ENCODE peak calls at places on chromosome 11, in five cellular contexts. V, G, K, Z and U are unnamed samples. For H3K9me2 and H3K9me3, the result is how much of the 10 kb centered on the place peaks cover.

GRCh38 chr11:69644071-69644961 is 3.4 kb downstream of the CCND1 start:
- DNase-seq in V (peak), G (no peak), K (no peak), Z (peak), U (peak)

GRCh38 chr11:65569164-65569972 is 909 bp upstream of the ZNRD2 start:
- DNase-seq in V (no peak), G (no peak), K (no peak), Z (no peak), U (no peak)

GRCh38 chr11:17845431-17845881 is 110.9 kb downstream of the KCNC1 start:
- DNase-seq in V (peak), G (no peak), K (no peak), Z (no peak), U (peak)

GRCh38 chr11:128398517-128399152 is 188.7 kb downstream of the ETS1 start:
- DNase-seq in V (no peak), G (peak), K (no peak), Z (no peak), U (no peak)

GRCh38 chr11:111942826-111943225 is 5.7 kb downstream of the DIXDC1 start:
- DNase-seq in V (no peak), G (no peak), K (no peak), Z (no peak), U (no peak)

GRCh38 chr11:128390246-128390645 is 197.1 kb downstream of the ETS1 start:
- DNase-seq in V (no peak), G (no peak), K (no peak), Z (no peak), U (no peak)

GRCh38 chr11:96486890-96487633 is 97.2 kb downstream of the JRKL start:
- DNase-seq in V (peak), G (no peak), K (no peak), Z (peak), U (peak)

GRCh38 chr11:86303257-86303656 is 1.2 kb downstream of the HIKESHI start:
- DNase-seq in V (no peak), G (no peak), K (no peak), Z (no peak), U (no peak)

GRCh38 chr11:46696212-46696558 is 4.2 kb downstream of the ARHGAP1 start:
- DNase-seq in V (no peak), G (no peak), K (no peak), Z (no peak), U (no peak)

GRCh38 chr11:47244664-47245350 is 3.8 kb downstream of the ACP2 start:
- DNase-seq in V (no peak), G (no peak), K (no peak), Z (no peak), U (no peak)

GRCh38 chr11:70303070-70303469 is 32.6 kb downstream of the PPFIA1 start:
- DNase-seq in V (no peak), G (no peak), K (no peak), Z (no peak), U (peak)

GRCh38 chr11:129237880-129238638 is 45.9 kb upstream of the ARHGAP32 start:
- DNase-seq in V (no peak), G (no peak), K (no peak), Z (no peak), U (no peak)

GRCh38 chr11:69878144-69878883 is 59.1 kb upstream of the FGF3 start:
- DNase-seq in V (peak), G (no peak), K (no peak), Z (no peak), U (no peak)

GRCh38 chr11:116800610-116801009 is 8.9 kb upstream of the APOA5 start:
- DNase-seq in V (no peak), G (no peak), K (no peak), Z (no peak), U (no peak)

GRCh38 chr11:103803062-103803461 is 233.4 kb upstream of the DDI1 start:
- DNase-seq in V (no peak), G (no peak), K (no peak), Z (no peak), U (no peak)

GRCh38 chr11:55719608-55720160 is 53.6 kb upstream of the OR5D13 start:
- DNase-seq in V (no peak), G (no peak), K (no peak), Z (no peak), U (no peak)

GRCh38 chr11:55714982-55715888 is 53.2 kb downstream of the OR4C6 start:
- DNase-seq in V (no peak), G (peak), K (no peak), Z (no peak), U (peak)
- TF ChIP-seq CTCF in V (peak), G (peak), K (peak), Z (no peak), U (peak)

GRCh38 chr11:21040615-21041014 is 371.2 kb downstream of the NELL1 start:
- DNase-seq in V (no peak), G (no peak), K (no peak), Z (no peak), U (no peak)
- H3K9me2 ChIP-seq in V (under half), G (under half), K (under half), Z (under half), U (under half)

GRCh38 chr11:2655320-2655719 is 44.5 kb downstream of the KCNQ1OT1 start:
- DNase-seq in V (no peak), G (no peak), K (no peak), Z (no peak), U (no peak)
- H3K9me3 ChIP-seq in V (under half), G (under half), K (under half), Z (under half), U (under half)

GRCh38 chr11:100855466-100856067 is 168.5 kb downstream of the ARHGAP42 start:
- DNase-seq in V (peak), G (peak), K (peak), Z (peak), U (peak)
- TF ChIP-seq CTCF in V (peak), G (peak), K (peak), Z (peak), U (peak)

DNA sequence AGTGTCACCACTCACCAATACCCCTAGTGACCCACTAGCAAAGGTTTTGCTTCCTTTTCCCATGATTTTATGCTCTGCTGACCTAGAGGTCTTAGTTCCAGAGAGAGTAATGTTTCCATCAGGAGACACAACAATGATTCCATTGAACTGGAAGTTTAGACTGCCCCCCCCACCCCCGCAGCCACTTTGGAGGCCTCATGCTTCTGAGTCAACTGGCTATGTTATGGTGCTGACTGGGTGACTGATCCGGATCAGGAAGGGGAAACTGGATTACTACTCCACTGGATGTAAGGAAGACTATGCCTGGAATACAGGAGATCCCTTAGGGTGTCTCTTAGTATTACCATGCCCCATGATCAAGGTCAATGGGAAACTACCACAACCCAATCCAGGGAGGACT is 633.6 kb downstream of the OPCML start:
- DNase-seq in V (no peak), G (no peak), K (no peak), Z (no peak), U (no peak)
- H3K9me2 ChIP-seq in V (under half), G (under half), K (under half), Z (under half), U (under half)

GRCh38 chr11:35033011-35033410 is 106.0 kb upstream of the CD44 start:
- DNase-seq in V (no peak), G (no peak), K (no peak), Z (no peak), U (no peak)
- H3K9me3 ChIP-seq in V (under half), G (under half), K (under half), Z (under half), U (under half)

GRCh38 chr11:119483341-119483880 is 60.4 kb upstream of the THY1 start:
- DNase-seq in V (no peak), G (no peak), K (no peak), Z (no peak), U (no peak)

GRCh38 chr11:119481021-119481666 is 58.2 kb upstream of the THY1 start:
- DNase-seq in V (peak), G (peak), K (no peak), Z (peak), U (peak)

GRCh38 chr11:119480375-119481020 is 57.5 kb upstream of the THY1 start:
- DNase-seq in V (no peak), G (no peak), K (no peak), Z (no peak), U (no peak)

GRCh38 chr11:119482561-119483001 is 59.6 kb upstream of the THY1 start:
- DNase-seq in V (no peak), G (no peak), K (no peak), Z (no peak), U (no peak)

DNA sequence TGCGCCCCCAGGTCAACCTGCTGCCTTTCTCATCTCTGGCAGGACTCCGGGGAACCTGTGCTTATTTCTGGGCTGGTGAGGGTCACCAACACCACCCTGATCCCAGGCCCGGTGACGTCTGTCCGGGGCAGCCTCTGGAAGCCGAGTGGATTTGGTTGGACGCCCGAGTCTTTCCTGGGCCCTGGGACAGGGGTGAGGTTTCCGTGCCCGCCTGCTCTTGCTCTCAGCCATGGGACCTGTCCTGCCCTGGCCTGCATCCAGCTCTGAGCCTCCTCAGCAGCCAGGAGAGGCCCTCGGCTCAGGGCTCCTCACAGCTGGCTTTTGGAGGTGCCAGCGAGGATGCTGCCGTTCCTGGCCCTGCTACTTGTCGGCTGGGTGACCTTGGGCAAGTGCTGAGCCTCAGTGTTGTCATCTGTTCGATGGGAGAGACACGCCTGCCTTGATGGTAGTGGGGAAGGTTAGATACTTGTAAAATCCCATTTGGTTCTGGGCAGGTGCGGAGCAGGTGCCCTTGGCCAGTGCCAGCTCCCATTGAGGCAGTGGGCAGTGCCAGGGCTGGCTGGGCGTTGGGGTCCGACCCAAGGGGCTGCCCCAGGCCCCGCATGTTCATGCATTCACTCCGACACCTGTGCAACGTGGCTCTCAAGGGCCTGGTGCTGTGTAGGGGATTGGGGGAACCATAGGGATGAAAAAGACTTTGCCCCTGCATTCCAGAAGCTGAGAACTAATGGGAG is 58.9 kb upstream of the THY1 start:
- DNase-seq in V (no peak), G (no peak), K (no peak), Z (no peak), U (no peak)
- TF ChIP-seq CTCF in V (peak), G (peak), K (no peak), Z (no peak), U (peak)

GRCh38 chr11:132898021-132898420 is 634.3 kb downstream of the OPCML start:
- DNase-seq in V (no peak), G (no peak), K (no peak), Z (no peak), U (no peak)
- H3K9me2 ChIP-seq in V (under half), G (under half), K (under half), Z (under half), U (under half)

GRCh38 chr11:100185588-100185987 is 501.5 kb upstream of the ARHGAP42 start:
- DNase-seq in V (no peak), G (no peak), K (no peak), Z (no peak), U (no peak)

GRCh38 chr11:100188137-100188783 is 498.8 kb upstream of the ARHGAP42 start:
- DNase-seq in V (no peak), G (no peak), K (no peak), Z (no peak), U (no peak)

GRCh38 chr11:100190395-100190794 is 496.7 kb upstream of the ARHGAP42 start:
- DNase-seq in V (no peak), G (no peak), K (no peak), Z (no peak), U (no peak)
- H3K9me3 ChIP-seq in V (under half), G (under half), K (under half), Z (under half), U (under half)